ENCODE peak calls at places on chromosomes 16 and 17, in ten cellular contexts. A, M, V, Y, T, O, G, L, E and W are unnamed samples.

GRCh38 chr17:55005520-55005919 is 37.0 kb downstream of the STXBP4 start:
- DNase-seq in A (no peak), M (peak), V (peak), Y (no peak), T (peak), O (no peak), G (peak), L (no peak), E (no peak), W (peak)

GRCh38 chr16:89899879-89900481 is 18.7 kb upstream of the MC1R start:
- DNase-seq in A (no peak), M (no peak), V (no peak), Y (no peak), T (no peak), O (no peak), G (no peak), L (no peak), E (no peak), W (no peak)

GRCh38 chr16:29947897-29948296 is 14.0 kb upstream of the TMEM219 start:
- DNase-seq in A (no peak), M (no peak), V (no peak), Y (no peak), T (no peak), O (no peak), G (no peak), L (no peak), E (no peak), W (no peak)

GRCh38 chr16:88376053-88376834 is 6.5 kb upstream of the ZNF469 start:
- DNase-seq in A (no peak), M (no peak), V (no peak), Y (no peak), T (no peak), O (peak), G (no peak), L (no peak), E (peak), W (no peak)

GRCh38 chr17:80750263-80750662 is 205.6 kb downstream of the RPTOR start:
- DNase-seq in A (no peak), M (no peak), V (no peak), Y (no peak), T (no peak), O (peak), G (no peak), L (no peak), E (no peak), W (no peak)

GRCh38 chr16:64469906-64470702 is 651.8 kb downstream of the CDH11 start:
- DNase-seq in A (no peak), M (no peak), V (no peak), Y (no peak), T (no peak), O (no peak), G (no peak), L (no peak), E (no peak), W (no peak)

GRCh38 chr16:74625500-74626350 is 18.8 kb upstream of the GLG1 start:
- DNase-seq in A (no peak), M (no peak), V (no peak), Y (no peak), T (no peak), O (no peak), G (no peak), L (no peak), E (no peak), W (no peak)

GRCh38 chr17:16991349-16992009 is 19.6 kb upstream of the TNFRSF13B start:
- DNase-seq in A (peak), M (peak), V (peak), Y (peak), T (peak), O (peak), G (peak), L (peak), E (peak), W (no peak)

GRCh38 chr16:79071424-79071823 is 529.1 kb downstream of the MAF start:
- DNase-seq in A (no peak), M (no peak), V (no peak), Y (peak), T (no peak), O (peak), G (no peak), L (no peak), E (no peak), W (no peak)

GRCh38 chr16:63876096-63876495 is 1245.8 kb downstream of the CDH11 start:
- DNase-seq in A (no peak), M (no peak), V (no peak), Y (no peak), T (no peak), O (no peak), G (no peak), L (no peak), E (no peak), W (no peak)

GRCh38 chr16:87855852-87856715 is 13.2 kb downstream of the SLC7A5 start:
- DNase-seq in A (no peak), M (no peak), V (no peak), Y (peak), T (no peak), O (peak), G (no peak), L (peak), E (peak), W (no peak)

GRCh38 chr16:75483222-75483621 is 12.0 kb downstream of the CHST6 start:
- DNase-seq in A (no peak), M (no peak), V (no peak), Y (peak), T (no peak), O (no peak), G (peak), L (no peak), E (no peak), W (no peak)

GRCh38 chr17:79152636-79153035 is 78.0 kb downstream of the ENGASE start:
- DNase-seq in A (no peak), M (no peak), V (no peak), Y (no peak), T (no peak), O (no peak), G (no peak), L (no peak), E (no peak), W (no peak)

GRCh38 chr16:51834131-51834530 is 683.1 kb upstream of the SALL1 start:
- DNase-seq in A (no peak), M (no peak), V (no peak), Y (no peak), T (no peak), O (no peak), G (no peak), L (no peak), E (no peak), W (no peak)

GRCh38 chr17:63354251-63354650 is 91.9 kb downstream of the CYB561 start:
- DNase-seq in A (no peak), M (no peak), V (no peak), Y (no peak), T (no peak), O (no peak), G (no peak), L (no peak), E (no peak), W (no peak)

GRCh38 chr16:16861546-16861945 is 482.6 kb downstream of the NPIPA7 start:
- DNase-seq in A (peak), M (peak), V (peak), Y (peak), T (peak), O (no peak), G (peak), L (peak), E (no peak), W (peak)

GRCh38 chr16:81645303-81645702 is 133.8 kb upstream of the PLCG2 start:
- DNase-seq in A (no peak), M (no peak), V (no peak), Y (peak), T (no peak), O (peak), G (no peak), L (no peak), E (peak), W (no peak)

GRCh38 chr16:7590934-7591333 is 258.3 kb downstream of the RBFOX1 start:
- DNase-seq in A (no peak), M (no peak), V (no peak), Y (no peak), T (no peak), O (no peak), G (no peak), L (no peak), E (no peak), W (no peak)

GRCh38 chr16:89320717-89321501 is 103.4 kb downstream of the ZNF778 start:
- DNase-seq in A (no peak), M (no peak), V (peak), Y (no peak), T (peak), O (no peak), G (no peak), L (no peak), E (peak), W (no peak)

GRCh38 chr16:228151-228855 is 946 bp downstream of the LUC7L start:
- DNase-seq in A (no peak), M (peak), V (peak), Y (no peak), T (peak), O (no peak), G (no peak), L (no peak), E (no peak), W (no peak)

GRCh38 chr16:22369221-22369811 is 5.1 kb downstream of the CDR2 start:
- DNase-seq in A (no peak), M (peak), V (no peak), Y (no peak), T (no peak), O (no peak), G (no peak), L (no peak), E (no peak), W (peak)

GRCh38 chr17:4947411-4948165 is 742 bp downstream of the PFN1 start:
- DNase-seq in A (peak), M (peak), V (peak), Y (peak), T (peak), O (peak), G (no peak), L (no peak), E (peak), W (no peak)

GRCh38 chr16:30910427-30911029 is 12.8 kb upstream of the FBXL19 start:
- DNase-seq in A (no peak), M (no peak), V (no peak), Y (no peak), T (no peak), O (no peak), G (no peak), L (no peak), E (no peak), W (no peak)

GRCh38 chr16:75264531-75264998 is 13.1 kb upstream of the BCAR1 start:
- DNase-seq in A (no peak), M (no peak), V (no peak), Y (no peak), T (no peak), O (peak), G (no peak), L (no peak), E (no peak), W (no peak)

GRCh38 chr16:56807011-56807675 is 57.9 kb upstream of the SLC12A3 start:
- DNase-seq in A (no peak), M (no peak), V (no peak), Y (peak), T (no peak), O (no peak), G (no peak), L (no peak), E (no peak), W (peak)

GRCh38 chr17:67053438-67054000 is 9.2 kb downstream of the CACNG1 start:
- DNase-seq in A (no peak), M (no peak), V (no peak), Y (no peak), T (no peak), O (no peak), G (no peak), L (no peak), E (peak), W (no peak)

GRCh38 chr16:56950881-56951771 is 10.6 kb upstream of the CETP start:
- DNase-seq in A (no peak), M (peak), V (peak), Y (peak), T (peak), O (peak), G (no peak), L (peak), E (peak), W (no peak)

GRCh38 chr17:27541326-27542023 is 85.2 kb downstream of the KSR1 start:
- DNase-seq in A (no peak), M (no peak), V (no peak), Y (no peak), T (no peak), O (peak), G (no peak), L (no peak), E (peak), W (no peak)

GRCh38 chr17:58303981-58304734 is 23.4 kb upstream of the MPO start:
- DNase-seq in A (peak), M (peak), V (peak), Y (no peak), T (peak), O (peak), G (peak), L (peak), E (peak), W (peak)

GRCh38 chr16:23324727-23325126 is 22.6 kb downstream of the SCNN1B start:
- DNase-seq in A (no peak), M (no peak), V (no peak), Y (peak), T (no peak), O (peak), G (no peak), L (no peak), E (no peak), W (no peak)

GRCh38 chr17:44587339-44587738 is 30.1 kb downstream of the FZD2 start:
- DNase-seq in A (no peak), M (no peak), V (peak), Y (no peak), T (no peak), O (no peak), G (peak), L (no peak), E (no peak), W (no peak)

GRCh38 chr16:50509521-50510341 is 38.5 kb upstream of the NKD1 start:
- DNase-seq in A (no peak), M (peak), V (peak), Y (no peak), T (peak), O (no peak), G (peak), L (no peak), E (no peak), W (peak)

GRCh38 chr16:85386467-85387170 is 226.5 kb upstream of the GSE1 start:
- DNase-seq in A (no peak), M (no peak), V (no peak), Y (no peak), T (no peak), O (peak), G (no peak), L (no peak), E (peak), W (no peak)

DNA sequence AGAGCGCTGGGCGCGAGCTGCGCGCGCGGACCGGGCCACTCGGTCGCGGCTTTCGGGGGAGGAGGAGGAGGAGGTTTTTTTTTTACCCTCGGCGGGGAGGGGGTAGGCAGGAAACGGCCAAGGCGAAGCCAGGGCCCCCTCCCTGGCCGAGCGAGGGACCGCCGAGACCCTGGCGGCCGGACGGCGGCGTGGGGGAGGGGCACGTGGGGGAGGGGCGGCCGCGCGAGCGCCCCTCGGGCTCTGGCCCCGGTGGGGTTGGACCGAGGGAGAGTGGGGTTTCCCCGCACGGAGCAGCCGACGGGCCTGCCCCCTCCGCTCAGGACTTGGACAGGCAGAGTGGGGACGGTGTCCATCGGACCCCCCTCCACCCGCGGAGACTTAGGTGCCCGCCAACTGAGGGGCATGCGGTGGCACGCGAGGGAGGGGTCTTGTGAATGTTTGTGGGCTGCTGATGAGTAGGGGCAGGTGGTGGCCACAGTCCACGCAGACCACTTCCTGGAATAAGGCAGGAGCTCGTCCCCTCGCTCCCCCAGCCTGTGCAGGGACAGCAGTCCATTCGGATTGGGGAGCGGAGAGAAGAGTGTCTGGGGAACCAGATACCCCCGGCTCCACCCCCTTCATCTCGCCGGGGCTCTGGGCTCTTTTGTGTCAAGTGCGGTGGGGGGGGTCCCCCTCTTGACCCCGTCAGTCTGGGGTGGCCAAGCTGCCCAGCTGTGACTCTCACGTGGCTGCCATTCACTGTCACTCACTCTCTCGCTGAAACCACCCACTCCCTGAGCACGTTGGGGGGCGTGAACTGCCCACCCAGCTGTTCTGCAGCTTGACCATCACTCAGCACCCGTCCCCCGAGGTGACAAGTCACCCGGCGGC is 3.0 kb upstream of the CHD3 start:
- DNase-seq in A (peak), M (peak), V (peak), Y (peak), T (peak), O (peak), G (no peak), L (peak), E (peak), W (no peak)
- TF ChIP-seq POLR2AphosphoS5 in A (peak), M (no peak), V (peak), Y (no peak), T (no peak), O (no peak), G (no peak), L (no peak), E (peak), W (no peak)

GRCh38 chr17:76080934-76081287 is 1.9 kb downstream of the ZACN start:
- DNase-seq in A (no peak), M (no peak), V (no peak), Y (no peak), T (no peak), O (no peak), G (no peak), L (no peak), E (no peak), W (no peak)

GRCh38 chr17:76079577-76080206 is 710 bp downstream of the ZACN start:
- DNase-seq in A (peak), M (no peak), V (peak), Y (no peak), T (peak), O (no peak), G (no peak), L (no peak), E (no peak), W (no peak)

GRCh38 chr17:76081295-76082210 is 2.6 kb downstream of the ZACN start:
- DNase-seq in A (peak), M (no peak), V (no peak), Y (no peak), T (peak), O (no peak), G (no peak), L (no peak), E (no peak), W (no peak)

GRCh38 chr17:76078859-76079576 is at the start of gene ZACN:
- DNase-seq in A (peak), M (no peak), V (no peak), Y (no peak), T (no peak), O (no peak), G (no peak), L (no peak), E (no peak), W (no peak)

DNA sequence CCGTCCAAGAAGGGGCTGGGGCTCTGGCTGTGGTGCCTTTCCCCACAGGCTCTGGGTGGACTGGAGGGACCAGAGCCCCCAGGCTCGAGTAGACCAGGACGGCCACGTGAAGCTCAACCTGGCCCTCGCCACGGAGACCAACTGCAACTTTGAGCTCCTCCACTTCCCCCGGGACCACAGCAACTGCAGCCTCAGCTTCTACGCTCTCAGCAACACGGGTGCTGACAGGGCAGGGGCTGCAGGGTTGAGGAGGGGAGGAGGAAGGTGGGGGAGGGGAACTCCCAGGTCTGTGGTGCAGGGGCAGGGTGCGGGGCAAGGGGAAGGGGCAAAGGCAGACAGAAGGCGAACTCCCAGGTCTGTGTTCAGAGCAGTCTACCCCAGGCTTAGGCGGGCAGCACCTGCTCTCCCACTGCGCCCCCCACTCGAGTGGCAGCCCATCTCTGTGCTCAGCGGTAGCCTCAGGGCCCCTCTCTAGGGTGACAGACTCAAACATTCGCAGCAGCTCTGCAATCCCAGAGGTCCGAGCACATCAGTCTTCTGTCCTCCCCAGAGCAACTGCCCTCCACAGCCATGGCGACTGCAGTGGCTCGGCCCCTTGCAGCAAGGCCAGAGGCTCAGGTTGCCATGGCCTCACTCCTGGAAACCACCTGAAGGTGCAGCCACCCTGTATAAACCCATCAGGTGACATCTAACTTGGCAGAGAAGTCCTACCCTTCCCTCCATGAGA is 1.4 kb downstream of the ZACN start:
- DNase-seq in A (peak), M (no peak), V (no peak), Y (no peak), T (peak), O (no peak), G (no peak), L (no peak), E (no peak), W (no peak)
- TF ChIP-seq POLR2AphosphoS5 in A (peak), M (no peak), V (no peak), Y (no peak), T (peak), O (no peak), G (peak), L (peak), E (no peak), W (no peak)

DNA sequence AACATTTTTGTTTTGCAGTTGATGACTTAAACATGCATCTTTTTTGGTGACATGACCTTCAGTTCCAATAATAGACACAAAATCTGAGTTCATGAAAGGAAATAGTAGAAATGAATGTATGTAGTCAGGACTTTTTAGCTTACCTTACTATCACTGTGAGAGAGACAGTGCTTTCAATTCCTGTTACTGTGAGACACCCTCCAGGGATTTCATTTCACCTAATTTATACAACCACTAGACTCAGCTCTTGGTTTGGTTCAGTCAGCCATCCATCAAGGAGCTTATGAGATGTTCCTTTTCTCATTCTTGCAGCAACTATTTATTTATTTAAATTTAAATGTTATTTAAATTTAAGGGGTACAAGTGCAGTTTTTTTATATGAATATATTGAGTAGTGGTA is 77.9 kb downstream of the MAP2K4 start:
- DNase-seq in A (peak), M (no peak), V (no peak), Y (no peak), T (no peak), O (no peak), G (no peak), L (no peak), E (no peak), W (no peak)
- TF ChIP-seq POLR2AphosphoS5 in A (no peak), M (no peak), V (no peak), Y (no peak), T (no peak), O (no peak), G (no peak), L (no peak), E (no peak), W (no peak)

DNA sequence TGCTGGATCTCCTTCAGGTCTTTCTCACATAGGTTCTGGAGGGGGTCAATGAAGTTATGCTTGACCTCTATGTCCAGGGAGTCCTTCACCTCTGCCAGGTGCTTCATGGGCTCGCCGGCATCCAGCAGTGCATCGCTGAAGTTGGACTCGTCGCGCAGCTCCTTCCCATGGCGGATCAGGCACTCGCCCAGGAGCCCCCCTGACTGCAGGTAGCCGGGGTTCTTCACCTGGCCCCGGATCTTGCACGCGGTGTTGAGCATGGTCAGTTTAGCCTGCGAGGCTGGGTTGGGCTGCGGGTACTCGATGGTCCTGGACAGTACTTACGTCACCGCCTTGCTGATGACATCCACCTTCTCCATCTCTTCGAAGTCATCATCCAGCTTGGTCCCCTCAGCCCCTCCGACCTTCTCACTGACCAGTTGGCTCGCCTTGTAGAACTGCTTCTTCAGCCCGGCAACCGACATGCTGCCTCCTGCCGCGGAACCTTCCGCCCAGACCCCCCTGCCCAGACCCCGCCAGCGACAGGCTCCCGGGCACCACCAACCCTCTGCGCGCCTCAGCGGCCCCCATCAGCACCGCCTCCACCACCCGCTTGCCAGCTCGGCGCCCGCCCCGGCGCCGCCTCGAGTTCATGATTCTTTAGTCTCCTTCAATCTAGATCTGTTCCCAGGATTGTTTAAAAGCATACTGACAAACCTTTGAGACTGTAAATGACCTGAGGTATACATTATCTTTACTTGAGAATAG is 99.8 kb downstream of the KPNA2 start:
- DNase-seq in A (no peak), M (no peak), V (no peak), Y (no peak), T (no peak), O (no peak), G (no peak), L (no peak), E (no peak), W (no peak)
- TF ChIP-seq POLR2AphosphoS5 in A (no peak), M (no peak), V (no peak), Y (no peak), T (no peak), O (no peak), G (no peak), L (no peak), E (no peak), W (no peak)